ENCODE peak calls at places on chromosomes 2 and 18, in five cellular contexts. One of them, this sample, is unnamed.

GRCh38 chr2:110674620-110675555 is 3.0 kb downstream of the BUB1 start:
- DNase-seq in AG10803: peak
- DNase-seq in tibial nerve: no peak
- DNase-seq in PC-9: no peak
- DNase-seq in stimulated activated naive CD8-positive, alpha-beta T cell treated with anti-CD3 and anti-CD28 coated beads, Interleukin-15, Interleukin-2, amounts not matched to agents 100 U/mL and 50 U/mL, for 24 hours: peak
- DNase-seq in this sample: peak

GRCh38 chr2:70141754-70142589 is 48.8 kb downstream of the C2orf42 start:
- DNase-seq in AG10803: peak
- DNase-seq in tibial nerve: no peak
- DNase-seq in PC-9: no peak
- DNase-seq in stimulated activated naive CD8-positive, alpha-beta T cell treated with anti-CD3 and anti-CD28 coated beads, Interleukin-15, Interleukin-2, amounts not matched to agents 100 U/mL and 50 U/mL, for 24 hours: no peak
- DNase-seq in this sample: no peak

GRCh38 chr18:70693196-70693595 is 404.4 kb downstream of the SOCS6 start:
- DNase-seq in AG10803: no peak
- DNase-seq in tibial nerve: no peak
- DNase-seq in PC-9: no peak
- DNase-seq in stimulated activated naive CD8-positive, alpha-beta T cell treated with anti-CD3 and anti-CD28 coated beads, Interleukin-15, Interleukin-2, amounts not matched to agents 100 U/mL and 50 U/mL, for 24 hours: no peak
- DNase-seq in this sample: no peak

GRCh38 chr18:21682276-21683051 is 22.1 kb downstream of the ABHD3 start:
- DNase-seq in AG10803: peak
- DNase-seq in tibial nerve: peak
- DNase-seq in PC-9: no peak
- DNase-seq in stimulated activated naive CD8-positive, alpha-beta T cell treated with anti-CD3 and anti-CD28 coated beads, Interleukin-15, Interleukin-2, amounts not matched to agents 100 U/mL and 50 U/mL, for 24 hours: peak
- DNase-seq in this sample: peak

GRCh38 chr18:79523738-79524180 is 128.0 kb downstream of the NFATC1 start:
- DNase-seq in AG10803: no peak
- DNase-seq in tibial nerve: no peak
- DNase-seq in PC-9: no peak
- DNase-seq in stimulated activated naive CD8-positive, alpha-beta T cell treated with anti-CD3 and anti-CD28 coated beads, Interleukin-15, Interleukin-2, amounts not matched to agents 100 U/mL and 50 U/mL, for 24 hours: peak
- DNase-seq in this sample: no peak

GRCh38 chr2:206452750-206453149 is 9.4 kb downstream of the ADAM23 start:
- DNase-seq in AG10803: no peak
- DNase-seq in tibial nerve: no peak
- DNase-seq in PC-9: no peak
- DNase-seq in stimulated activated naive CD8-positive, alpha-beta T cell treated with anti-CD3 and anti-CD28 coated beads, Interleukin-15, Interleukin-2, amounts not matched to agents 100 U/mL and 50 U/mL, for 24 hours: no peak
- DNase-seq in this sample: no peak

GRCh38 chr2:219591091-219591490 is 6.6 kb upstream of the STK11IP start:
- DNase-seq in AG10803: no peak
- DNase-seq in tibial nerve: no peak
- DNase-seq in PC-9: no peak
- DNase-seq in stimulated activated naive CD8-positive, alpha-beta T cell treated with anti-CD3 and anti-CD28 coated beads, Interleukin-15, Interleukin-2, amounts not matched to agents 100 U/mL and 50 U/mL, for 24 hours: no peak
- DNase-seq in this sample: no peak

GRCh38 chr2:53515435-53516332 is 251.9 kb upstream of the CHAC2 start:
- DNase-seq in AG10803: no peak
- DNase-seq in tibial nerve: no peak
- DNase-seq in PC-9: no peak
- DNase-seq in stimulated activated naive CD8-positive, alpha-beta T cell treated with anti-CD3 and anti-CD28 coated beads, Interleukin-15, Interleukin-2, amounts not matched to agents 100 U/mL and 50 U/mL, for 24 hours: no peak
- DNase-seq in this sample: no peak

GRCh38 chr2:232363784-232364615 is 14.6 kb upstream of the ALPP start:
- DNase-seq in AG10803: peak
- DNase-seq in tibial nerve: no peak
- DNase-seq in PC-9: no peak
- DNase-seq in stimulated activated naive CD8-positive, alpha-beta T cell treated with anti-CD3 and anti-CD28 coated beads, Interleukin-15, Interleukin-2, amounts not matched to agents 100 U/mL and 50 U/mL, for 24 hours: peak
- DNase-seq in this sample: no peak

GRCh38 chr18:50410894-50411293 is 36.0 kb downstream of the SKA1 start:
- DNase-seq in AG10803: peak
- DNase-seq in tibial nerve: no peak
- DNase-seq in PC-9: no peak
- DNase-seq in stimulated activated naive CD8-positive, alpha-beta T cell treated with anti-CD3 and anti-CD28 coated beads, Interleukin-15, Interleukin-2, amounts not matched to agents 100 U/mL and 50 U/mL, for 24 hours: no peak
- DNase-seq in this sample: peak

GRCh38 chr2:175011505-175011904 is 6.3 kb upstream of the CHN1 start:
- DNase-seq in AG10803: no peak
- DNase-seq in tibial nerve: no peak
- DNase-seq in PC-9: no peak
- DNase-seq in stimulated activated naive CD8-positive, alpha-beta T cell treated with anti-CD3 and anti-CD28 coated beads, Interleukin-15, Interleukin-2, amounts not matched to agents 100 U/mL and 50 U/mL, for 24 hours: no peak
- DNase-seq in this sample: no peak

GRCh38 chr18:5582849-5583667 is 39.3 kb upstream of the EPB41L3 start:
- DNase-seq in AG10803: no peak
- DNase-seq in tibial nerve: no peak
- DNase-seq in PC-9: no peak
- DNase-seq in stimulated activated naive CD8-positive, alpha-beta T cell treated with anti-CD3 and anti-CD28 coated beads, Interleukin-15, Interleukin-2, amounts not matched to agents 100 U/mL and 50 U/mL, for 24 hours: no peak
- DNase-seq in this sample: peak

GRCh38 chr2:14125561-14125960 is 507.0 kb upstream of the LRATD1 start:
- DNase-seq in AG10803: no peak
- DNase-seq in tibial nerve: no peak
- DNase-seq in PC-9: no peak
- DNase-seq in stimulated activated naive CD8-positive, alpha-beta T cell treated with anti-CD3 and anti-CD28 coated beads, Interleukin-15, Interleukin-2, amounts not matched to agents 100 U/mL and 50 U/mL, for 24 hours: no peak
- DNase-seq in this sample: no peak

GRCh38 chr2:52658598-52658997 is 1109.0 kb upstream of the CHAC2 start:
- DNase-seq in AG10803: peak
- DNase-seq in tibial nerve: no peak
- DNase-seq in PC-9: no peak
- DNase-seq in stimulated activated naive CD8-positive, alpha-beta T cell treated with anti-CD3 and anti-CD28 coated beads, Interleukin-15, Interleukin-2, amounts not matched to agents 100 U/mL and 50 U/mL, for 24 hours: no peak
- DNase-seq in this sample: no peak

GRCh38 chr2:120777787-120778186 is 42.1 kb downstream of the GLI2 start:
- DNase-seq in AG10803: no peak
- DNase-seq in tibial nerve: no peak
- DNase-seq in PC-9: no peak
- DNase-seq in stimulated activated naive CD8-positive, alpha-beta T cell treated with anti-CD3 and anti-CD28 coated beads, Interleukin-15, Interleukin-2, amounts not matched to agents 100 U/mL and 50 U/mL, for 24 hours: no peak
- DNase-seq in this sample: no peak

GRCh38 chr18:5488844-5489243 is 55.0 kb downstream of the EPB41L3 start:
- DNase-seq in AG10803: no peak
- DNase-seq in tibial nerve: no peak
- DNase-seq in PC-9: no peak
- DNase-seq in stimulated activated naive CD8-positive, alpha-beta T cell treated with anti-CD3 and anti-CD28 coated beads, Interleukin-15, Interleukin-2, amounts not matched to agents 100 U/mL and 50 U/mL, for 24 hours: no peak
- DNase-seq in this sample: no peak

This sample was measured in AG20443.